ENCODE peak calls at places on chromosomes 1 and 21, in seven cellular contexts. One of them, this sample, is unnamed.

GRCh38 chr21:46096997-46097825 is 701 bp upstream of the COL6A2 start:
- DNase-seq in stimulated activated naive CD4-positive, alpha-beta T cell treated with Interleukin-2 at 50 U/mL for 16 hours: no peak
- DNase-seq in T-helper 9 cell: no peak
- DNase-seq in GM12891: no peak
- DNase-seq in foreskin fibroblast: peak; percentile 50
- DNase-seq in transverse colon: peak; percentile 8
- DNase-seq in ELF-1: peak; percentile 3
- DNase-seq in this sample: no peak

GRCh38 chr1:236051107-236051885 is 13.6 kb downstream of the NID1 start:
- DNase-seq in transverse colon: no peak
- DNase-seq in T-helper 9 cell: no peak
- DNase-seq in ELF-1: no peak
- DNase-seq in GM12891: no peak
- DNase-seq in foreskin fibroblast: no peak
- DNase-seq in stimulated activated naive CD4-positive, alpha-beta T cell treated with Interleukin-2 at 50 U/mL for 16 hours: no peak
- DNase-seq in this sample: no peak

GRCh38 chr1:21295059-21295401 is 4.8 kb upstream of the ECE1 start:
- DNase-seq in transverse colon: no peak
- DNase-seq in GM12891: no peak
- DNase-seq in stimulated activated naive CD4-positive, alpha-beta T cell treated with Interleukin-2 at 50 U/mL for 16 hours: peak; percentile 53
- DNase-seq in T-helper 9 cell: peak; percentile 34
- DNase-seq in foreskin fibroblast: no peak
- DNase-seq in ELF-1: no peak
- DNase-seq in this sample: no peak

GRCh38 chr1:244970236-244970652 is 105.9 kb upstream of the HNRNPU start:
- DNase-seq in transverse colon: no peak
- DNase-seq in stimulated activated naive CD4-positive, alpha-beta T cell treated with Interleukin-2 at 50 U/mL for 16 hours: peak; percentile 77
- DNase-seq in ELF-1: peak; percentile 90
- DNase-seq in T-helper 9 cell: no peak
- DNase-seq in GM12891: no peak
- DNase-seq in foreskin fibroblast: peak; percentile 56
- DNase-seq in this sample: peak; percentile 40

GRCh38 chr1:55877440-55878232 is 662.5 kb upstream of the USP24 start:
- DNase-seq in GM12891: no peak
- DNase-seq in foreskin fibroblast: no peak
- DNase-seq in ELF-1: no peak
- DNase-seq in T-helper 9 cell: no peak
- DNase-seq in stimulated activated naive CD4-positive, alpha-beta T cell treated with Interleukin-2 at 50 U/mL for 16 hours: no peak
- DNase-seq in transverse colon: no peak
- DNase-seq in this sample: no peak

GRCh38 chr1:116322752-116323405 is 50.2 kb upstream of the ATP1A1 start:
- DNase-seq in foreskin fibroblast: no peak
- DNase-seq in stimulated activated naive CD4-positive, alpha-beta T cell treated with Interleukin-2 at 50 U/mL for 16 hours: no peak
- DNase-seq in transverse colon: no peak
- DNase-seq in T-helper 9 cell: no peak
- DNase-seq in GM12891: no peak
- DNase-seq in ELF-1: no peak
- DNase-seq in this sample: no peak

GRCh38 chr1:8889925-8890785 is 11.7 kb upstream of the ENO1 start:
- DNase-seq in GM12891: no peak
- DNase-seq in transverse colon: peak; percentile 74
- DNase-seq in ELF-1: peak; percentile 22
- DNase-seq in stimulated activated naive CD4-positive, alpha-beta T cell treated with Interleukin-2 at 50 U/mL for 16 hours: no peak
- DNase-seq in T-helper 9 cell: no peak
- DNase-seq in foreskin fibroblast: peak; percentile 93
- DNase-seq in this sample: peak; percentile 75

GRCh38 chr1:41914515-41914914 is 4.2 kb downstream of the HIVEP3 start:
- DNase-seq in foreskin fibroblast: no peak
- DNase-seq in transverse colon: no peak
- DNase-seq in ELF-1: no peak
- DNase-seq in GM12891: no peak
- DNase-seq in T-helper 9 cell: no peak
- DNase-seq in stimulated activated naive CD4-positive, alpha-beta T cell treated with Interleukin-2 at 50 U/mL for 16 hours: no peak
- DNase-seq in this sample: no peak

GRCh38 chr1:40818264-40818961 is 34.8 kb downstream of the KCNQ4 start:
- DNase-seq in ELF-1: peak; percentile 87
- DNase-seq in GM12891: peak; percentile 85
- DNase-seq in T-helper 9 cell: peak; percentile 85
- DNase-seq in foreskin fibroblast: peak; percentile 11
- DNase-seq in stimulated activated naive CD4-positive, alpha-beta T cell treated with Interleukin-2 at 50 U/mL for 16 hours: peak; percentile 87
- DNase-seq in transverse colon: peak; percentile 84
- DNase-seq in this sample: no peak

GRCh38 chr1:199758626-199759255 is 268.8 kb upstream of the NR5A2 start:
- DNase-seq in transverse colon: no peak
- DNase-seq in foreskin fibroblast: no peak
- DNase-seq in T-helper 9 cell: no peak
- DNase-seq in ELF-1: no peak
- DNase-seq in GM12891: no peak
- DNase-seq in stimulated activated naive CD4-positive, alpha-beta T cell treated with Interleukin-2 at 50 U/mL for 16 hours: no peak
- DNase-seq in this sample: no peak

GRCh38 chr21:29296452-29296851 is 2.3 kb upstream of the BACH1 start:
- DNase-seq in GM12891: no peak
- DNase-seq in stimulated activated naive CD4-positive, alpha-beta T cell treated with Interleukin-2 at 50 U/mL for 16 hours: no peak
- DNase-seq in T-helper 9 cell: no peak
- DNase-seq in foreskin fibroblast: no peak
- DNase-seq in ELF-1: no peak
- DNase-seq in transverse colon: no peak
- DNase-seq in this sample: no peak

GRCh38 chr1:86825294-86825693 is 88.6 kb downstream of the SELENOF start:
- DNase-seq in T-helper 9 cell: no peak
- DNase-seq in foreskin fibroblast: no peak
- DNase-seq in stimulated activated naive CD4-positive, alpha-beta T cell treated with Interleukin-2 at 50 U/mL for 16 hours: no peak
- DNase-seq in GM12891: no peak
- DNase-seq in transverse colon: no peak
- DNase-seq in ELF-1: peak; percentile 6
- DNase-seq in this sample: no peak

GRCh38 chr1:11746092-11746491 is 10.2 kb downstream of the AGTRAP start:
- DNase-seq in GM12891: no peak
- DNase-seq in transverse colon: no peak
- DNase-seq in stimulated activated naive CD4-positive, alpha-beta T cell treated with Interleukin-2 at 50 U/mL for 16 hours: no peak
- DNase-seq in T-helper 9 cell: no peak
- DNase-seq in ELF-1: no peak
- DNase-seq in foreskin fibroblast: peak; percentile 26
- DNase-seq in this sample: peak; percentile 12

This sample was measured in stromal cell of bone marrow.